ENCODE peak calls at places on chromosomes 11 and 22, in nine cellular contexts. F is left lung, X is lung, W is fibroblast of lung, U is tibial artery, M is brain microvascular endothelial cell, Q is A549, B is astrocyte of the spinal cord, S is BJ. R is an unnamed sample.

GRCh38 chr11:105968021-105968697 is 53.9 kb downstream of the MSANTD4 start:
- DNase-seq in X (no peak), S (no peak), M (peak; percentile 3), Q (no peak), U (no peak), F (no peak), B (peak; percentile 42), W (peak; percentile 65), R (peak; percentile 56)

GRCh38 chr22:44363214-44363979 is 50.6 kb upstream of the SHISAL1 start:
- DNase-seq in F (peak; percentile 88), W (peak; percentile 97), S (peak; percentile 87), B (peak; percentile 95), U (peak; percentile 87), M (peak; percentile 92), Q (peak; percentile 90), X (peak; percentile 88), R (peak; percentile 97)

GRCh38 chr11:76523786-76524436 is 79.1 kb downstream of the EMSY start:
- DNase-seq in X (no peak), B (no peak), M (no peak), F (no peak), Q (no peak), S (no peak), W (no peak), U (no peak), R (no peak)

GRCh38 chr11:96540875-96541274 is 151.1 kb downstream of the JRKL start:
- DNase-seq in Q (no peak), U (no peak), X (no peak), M (no peak), S (no peak), B (no peak), W (no peak), F (no peak), R (no peak)

GRCh38 chr22:20869234-20869633 is 10.4 kb downstream of the SNAP29 start:
- DNase-seq in M (no peak), B (no peak), U (no peak), S (no peak), X (no peak), F (no peak), Q (no peak), W (no peak), R (no peak)

GRCh38 chr22:29230916-29231875 is 25.5 kb downstream of the EMID1 start:
- DNase-seq in X (no peak), Q (no peak), F (no peak), U (no peak), M (no peak), W (no peak), S (no peak), B (no peak), R (no peak)

GRCh38 chr11:18394928-18395734 is 768 bp downstream of the LDHA start:
- DNase-seq in B (no peak), F (peak; percentile 36), M (peak; percentile 7), W (peak; percentile 12), X (no peak), S (no peak), U (no peak), Q (peak; percentile 21), R (no peak)

GRCh38 chr11:95093548-95093947 is 3.9 kb downstream of the ENDOD1 start:
- DNase-seq in F (no peak), B (no peak), U (no peak), S (no peak), W (no peak), Q (no peak), M (no peak), X (no peak), R (no peak)

GRCh38 chr22:41951898-41952474 is at the start of gene SMIM45:
- DNase-seq in X (no peak), F (no peak), Q (no peak), B (no peak), U (no peak), W (no peak), M (no peak), S (no peak), R (no peak)

GRCh38 chr11:129785383-129786111 is 30.1 kb upstream of the TMEM45B start:
- DNase-seq in M (no peak), W (peak; percentile 14), U (no peak), B (no peak), X (no peak), F (no peak), S (no peak), Q (peak; percentile 8), R (peak; percentile 16)

GRCh38 chr11:66720223-66720898 is 8.7 kb downstream of the SPTBN2 start:
- DNase-seq in X (peak; percentile 67), B (peak; percentile 81), S (peak; percentile 5), U (no peak), M (peak; percentile 47), W (peak; percentile 18), F (peak; percentile 73), Q (peak; percentile 37), R (peak; percentile 12)

GRCh38 chr11:69298778-69299461 is 5.0 kb downstream of the MYEOV start:
- DNase-seq in F (no peak), U (no peak), X (no peak), Q (peak; percentile 65), S (no peak), M (no peak), W (no peak), B (peak; percentile 29), R (peak; percentile 45)

GRCh38 chr11:3796346-3796745 is 1.0 kb downstream of the NUP98 start:
- DNase-seq in S (no peak), M (no peak), Q (no peak), U (peak; percentile 3), W (no peak), X (no peak), B (no peak), F (no peak), R (no peak)

GRCh38 chr22:33083212-33083611 is 25.0 kb upstream of the SYN3 start:
- DNase-seq in W (no peak), B (no peak), F (no peak), U (no peak), M (no peak), Q (no peak), S (no peak), X (no peak), R (peak; percentile 13)

GRCh38 chr22:36143066-36143815 is 17.3 kb downstream of the APOL3 start:
- DNase-seq in M (no peak), F (no peak), X (no peak), Q (no peak), S (no peak), B (no peak), U (no peak), W (no peak), R (no peak)

GRCh38 chr22:36147196-36147788 is 13.3 kb downstream of the APOL3 start:
- DNase-seq in U (peak; percentile 19), B (no peak), X (no peak), W (no peak), F (no peak), M (no peak), S (no peak), Q (no peak), R (no peak)

GRCh38 chr22:36145881-36146280 is 14.7 kb downstream of the APOL3 start:
- DNase-seq in B (no peak), U (no peak), X (no peak), Q (no peak), F (no peak), S (no peak), W (no peak), M (no peak), R (no peak)

GRCh38 chr22:36143956-36144355 is 16.6 kb downstream of the APOL3 start:
- DNase-seq in Q (no peak), S (no peak), M (no peak), X (no peak), F (no peak), B (no peak), W (no peak), U (no peak), R (no peak)

DNA sequence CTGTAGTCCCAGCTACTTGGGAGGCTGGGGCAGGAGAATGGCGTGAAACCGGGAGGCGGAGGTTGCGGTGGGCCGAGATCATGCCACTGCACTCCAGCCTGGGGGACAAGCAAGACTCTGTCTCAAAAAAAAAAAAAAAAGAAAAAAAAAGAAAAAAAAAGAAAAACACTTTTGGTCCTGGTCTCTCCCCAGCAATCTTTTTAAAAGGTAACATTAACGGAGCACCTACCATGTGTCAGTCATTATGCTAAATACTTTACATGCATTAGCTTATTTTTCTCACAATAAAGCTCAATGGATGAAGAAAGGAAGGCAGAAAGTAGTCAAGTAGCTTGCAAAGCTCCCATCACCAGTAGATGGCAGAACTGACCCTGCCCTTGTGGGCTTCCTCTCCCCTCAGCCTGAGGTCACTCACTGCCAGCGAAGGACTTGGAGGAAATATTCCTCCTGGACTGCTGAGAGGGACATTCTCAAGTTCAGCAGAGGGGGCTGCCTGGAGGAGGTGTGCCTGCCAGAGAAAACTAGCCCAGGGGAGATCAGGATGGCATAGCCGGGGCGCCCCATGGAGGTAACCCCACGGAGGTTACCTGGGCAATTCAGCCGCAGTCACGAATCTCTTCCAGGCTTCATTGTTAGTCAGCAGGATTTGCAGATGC is 15.5 kb downstream of the APOL3 start:
- DNase-seq in F (peak; percentile 62), B (peak; percentile 73), X (peak; percentile 67), S (no peak), U (peak; percentile 63), W (peak; percentile 83), M (peak; percentile 61), Q (peak; percentile 62), R (peak; percentile 76)
- TF ChIP-seq CTCF in F (peak; percentile 62), B (peak; percentile 88), X (peak; percentile 62), S (peak; percentile 86), U (peak; percentile 76), W (peak; percentile 88), M (peak; percentile 88), Q (peak; percentile 61), R (peak; percentile 89)

GRCh38 chr11:118918128-118918685 is 7.5 kb downstream of the BCL9L start:
- DNase-seq in B (peak; percentile 94), S (peak; percentile 87), Q (peak; percentile 95), W (peak; percentile 97), X (peak; percentile 76), M (peak; percentile 94), U (peak; percentile 92), F (peak; percentile 80), R (peak; percentile 95)
- H3K4me3 ChIP-seq in B (peak overlapping the region; percentile 12), S (peak overlapping the region; percentile 38), Q (peak overlapping the region; percentile 43), W (peak overlapping the region; percentile 37), X (no peak overlapping the region), M (peak overlapping the region; percentile 34), U (peak overlapping the region; percentile 72), F (peak overlapping the region; percentile 17), R (peak overlapping the region; percentile 33)

GRCh38 chr11:109425554-109425953 is 3.6 kb downstream of the C11orf87 start:
- DNase-seq in M (no peak), U (no peak), W (no peak), S (no peak), F (no peak), B (no peak), X (no peak), Q (peak; percentile 7), R (no peak)
- TF ChIP-seq CTCF in M (peak; percentile 30), U (no peak), W (peak; percentile 10), S (no peak), F (no peak), B (peak; percentile 2), X (no peak), Q (no peak), R (peak; percentile 7)

DNA sequence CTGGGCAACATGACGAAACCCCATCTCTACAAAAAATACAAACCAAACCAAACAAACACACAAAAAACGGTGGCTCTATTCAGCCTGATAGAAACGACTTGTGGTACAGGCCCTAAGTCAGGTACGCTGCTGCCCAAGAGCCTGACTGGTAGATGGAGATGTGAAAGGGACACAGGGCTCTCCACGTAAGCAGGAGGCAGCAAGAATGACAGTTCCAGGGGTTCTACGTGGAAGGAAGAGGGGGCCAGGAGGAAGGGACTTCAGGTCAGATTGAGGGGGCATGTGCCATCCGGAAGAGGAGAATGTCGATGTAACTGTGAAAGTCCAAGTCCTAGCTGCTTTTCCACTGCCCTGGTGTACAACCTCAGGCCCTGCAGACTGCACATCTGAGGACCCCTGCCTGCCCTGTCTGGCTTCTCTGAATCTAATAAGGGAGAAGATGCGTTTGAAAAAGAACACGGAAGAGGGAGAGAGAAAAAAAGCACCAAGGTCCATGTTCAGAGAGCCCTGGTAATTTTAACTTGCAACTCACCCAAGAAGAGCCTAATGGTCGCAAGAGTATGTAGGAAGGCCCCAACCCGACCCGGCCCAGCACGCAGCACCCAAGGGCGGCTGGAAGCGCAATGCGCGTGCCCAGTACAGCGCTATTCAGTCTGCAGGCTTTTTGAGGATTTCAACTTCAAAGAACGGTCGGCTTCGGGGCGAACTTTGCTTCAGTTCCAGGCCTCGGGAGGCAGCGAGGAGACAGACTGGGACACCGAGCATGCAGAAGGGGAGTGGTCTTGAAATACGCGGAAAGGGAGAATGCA is 909 bp upstream of the ZNRD2 start:
- DNase-seq in B (no peak), M (no peak), W (no peak), S (no peak), F (peak; percentile 62), Q (no peak), U (no peak), X (no peak), R (no peak)
- H3K4me3 ChIP-seq in B (peak overlapping the region; percentile 98), M (peak overlapping the region; percentile 96), W (peak overlapping the region; percentile 64), S (peak overlapping the region; percentile 93), F (peak overlapping the region; percentile 91), Q (peak overlapping the region; percentile 81), U (peak overlapping the region; percentile 96), X (peak overlapping the region; percentile 70), R (peak overlapping the region; percentile 87)

R was measured in fibroblast of mammary gland.